ENCODE peak calls at places on chromosomes 12 and 14, in four cellular contexts. R, L, J and Z are unnamed samples.

GRCh38 chr12:65926119-65927004 is 102.1 kb downstream of the HMGA2 start:
- DNase-seq in R (no peak), L (no peak), J (no peak), Z (no peak)

GRCh38 chr12:12985817-12986408 is 14.2 kb downstream of the HEBP1 start:
- DNase-seq in R (peak; percentile 26), L (no peak), J (no peak), Z (no peak)

GRCh38 chr12:108823804-108824203 is 33.6 kb downstream of the SSH1 start:
- DNase-seq in R (no peak), L (no peak), J (no peak), Z (no peak)

GRCh38 chr12:130198026-130198662 is 35.9 kb downstream of the FZD10 start:
- DNase-seq in R (no peak), L (no peak), J (no peak), Z (no peak)

GRCh38 chr12:5456906-5457305 is 25.0 kb downstream of the NTF3 start:
- DNase-seq in R (no peak), L (no peak), J (no peak), Z (no peak)

GRCh38 chr14:105491366-105492006 is 440 bp downstream of the TEDC1 start:
- DNase-seq in R (peak; percentile 91), L (peak; percentile 85), J (peak; percentile 90), Z (peak; percentile 74)

GRCh38 chr14:74251546-74252030 is 12.3 kb downstream of the VSX2 start:
- DNase-seq in R (peak; percentile 81), L (peak; percentile 55), J (no peak), Z (peak; percentile 73)

GRCh38 chr12:108828774-108829173 is 28.6 kb downstream of the SSH1 start:
- DNase-seq in R (no peak), L (no peak), J (no peak), Z (no peak)